ENCODE peak calls at places on chromosome 1, in ten cellular contexts. U is osteoblast; E is ELF-1; M is EL; J is NCI-H345; V is MV-4-11; H is ACHN; G is type B pancreatic cell; X is CD8-positive, alpha-beta T cell; B is SJCRH30. N is an unnamed sample.

GRCh38 chr1:178165196-178165595 is 71.3 kb downstream of the RASAL2 start:
- DNase-seq in X (no peak), J (no peak), G (no peak), V (no peak), U (no peak), E (no peak), B (no peak), H (no peak), M (no peak), N (no peak)

GRCh38 chr1:66696771-66697170 is 55.5 kb upstream of the DYNLT5 start:
- DNase-seq in J (peak; percentile 53), H (no peak), V (no peak), U (no peak), E (no peak), G (no peak), X (no peak), M (no peak), B (no peak), N (no peak)

GRCh38 chr1:13661539-13661938 is 38.4 kb upstream of the PRDM2 start:
- DNase-seq in V (no peak), M (peak; percentile 7), B (no peak), E (no peak), X (no peak), H (peak; percentile 2), J (no peak), U (peak; percentile 76), G (no peak), N (peak; percentile 77)

GRCh38 chr1:7616076-7616833 is 154.8 kb upstream of the VAMP3 start:
- DNase-seq in V (no peak), H (peak; percentile 42), X (no peak), M (peak; percentile 37), B (peak; percentile 70), G (no peak), E (peak; percentile 57), U (peak; percentile 93), J (no peak), N (peak; percentile 20)

GRCh38 chr1:10765734-10766478 is 30.5 kb downstream of the CASZ1 start:
- DNase-seq in X (no peak), G (no peak), B (no peak), V (no peak), U (no peak), J (peak; percentile 41), H (no peak), M (no peak), E (no peak), N (no peak)

GRCh38 chr1:44645466-44646244 is 28.6 kb downstream of the TMEM53 start:
- DNase-seq in U (peak; percentile 97), J (no peak), V (no peak), H (no peak), E (no peak), X (no peak), M (no peak), G (no peak), B (no peak), N (no peak)

GRCh38 chr1:52423771-52424170 is 19.4 kb downstream of the PRPF38A start:
- DNase-seq in E (no peak), M (no peak), H (no peak), G (no peak), X (peak; percentile 54), J (no peak), U (no peak), B (no peak), V (peak; percentile 50), N (no peak)

GRCh38 chr1:54324031-54324654 is 82.1 kb downstream of the SSBP3 start:
- DNase-seq in B (no peak), G (no peak), U (no peak), J (no peak), M (peak; percentile 52), E (no peak), X (no peak), H (no peak), V (no peak), N (no peak)

GRCh38 chr1:26357121-26357602 is 3.2 kb upstream of the CRYBG2 start:
- DNase-seq in B (no peak), M (no peak), X (no peak), H (no peak), U (peak; percentile 62), G (no peak), J (no peak), V (no peak), E (no peak), N (no peak)

GRCh38 chr1:24409535-24409934 is 4.0 kb downstream of the STPG1 start:
- DNase-seq in B (no peak), G (no peak), E (no peak), J (no peak), X (no peak), U (peak; percentile 76), M (peak; percentile 91), H (peak; percentile 22), V (no peak), N (peak; percentile 83)

N was measured in HT1080.